ENCODE peak calls at places on chromosomes 2 and 18, in five cellular contexts. D is BJ; J is activated CD8-positive, alpha-beta memory T cell treated with anti-CD3 and anti-CD28 coated beads, Interleukin-2, amount 50 U/mL, for 48 hours; E is lung; O is LoVo. T is an unnamed sample.

GRCh38 chr2:166384774-166385173 is 9.0 kb upstream of the SCN9A start:
- DNase-seq in D (no peak), J (no peak), E (no peak), O (peak; percentile 26), T (no peak)

GRCh38 chr2:238143239-238143951 is 4.9 kb downstream of the KLHL30 start:
- DNase-seq in D (no peak), J (no peak), E (no peak), O (peak; percentile 71), T (no peak)

GRCh38 chr2:71788601-71789240 is 335.4 kb downstream of the DYSF start:
- DNase-seq in D (no peak), J (peak; percentile 20), E (no peak), O (no peak), T (no peak)

GRCh38 chr18:36017232-36017631 is 44.8 kb downstream of the RMP24 start:
- DNase-seq in D (no peak), J (no peak), E (no peak), O (no peak), T (no peak)

GRCh38 chr2:88600038-88600465 is 27.2 kb downstream of the EIF2AK3 start:
- DNase-seq in D (peak; percentile 75), J (no peak), E (peak; percentile 35), O (peak; percentile 85), T (peak; percentile 99)

GRCh38 chr2:83017366-83018090 is 1441.6 kb downstream of the SUCLG1 start:
- DNase-seq in D (no peak), J (no peak), E (no peak), O (no peak), T (no peak)

GRCh38 chr2:156647377-156648010 is 211.3 kb downstream of the GPD2 start:
- DNase-seq in D (no peak), J (no peak), E (no peak), O (no peak), T (no peak)

GRCh38 chr2:85259101-85259590 is 68.6 kb downstream of the TGOLN2 start:
- DNase-seq in D (peak; percentile 73), J (no peak), E (no peak), O (no peak), T (no peak)

GRCh38 chr2:55779459-55780421 is 86.1 kb upstream of the PNPT1 start:
- DNase-seq in D (peak; percentile 19), J (no peak), E (no peak), O (peak; percentile 83), T (peak; percentile 76)

T was measured in non-pigmented ciliary epithelial cell.